ENCODE peak calls at places on chromosomes 13 and 19, in six cellular contexts. T is IMR-90, F is A549, N is cardiac fibroblast, Z is tibial nerve, S is fibroblast of lung. D is an unnamed sample.

GRCh38 chr13:113939905-113940339 is 34.0 kb downstream of the C13orf46 start:
- DNase-seq in N (no peak), S (no peak), F (no peak), Z (no peak), T (no peak), D (no peak)

GRCh38 chr19:3599776-3600183 is 6.9 kb downstream of the TBXA2R start:
- DNase-seq in F (peak), Z (no peak), N (no peak), T (no peak), S (no peak), D (no peak)

GRCh38 chr13:57627663-57628062 is 3.9 kb upstream of the PCDH17 start:
- DNase-seq in S (peak), N (peak), F (no peak), Z (no peak), T (peak), D (no peak)

GRCh38 chr19:45676851-45677263 is 8.8 kb downstream of the GIPR start:
- DNase-seq in F (no peak), Z (no peak), N (no peak), S (no peak), T (no peak), D (no peak)

GRCh38 chr13:42971670-42972355 is 20.2 kb downstream of the EPSTI1 start:
- DNase-seq in T (peak), Z (no peak), F (no peak), S (no peak), N (peak), D (peak)

GRCh38 chr19:7004313-7004931 is 16.8 kb downstream of the MBD3L2B start:
- DNase-seq in N (no peak), Z (no peak), S (peak), F (peak), T (peak), D (peak)

GRCh38 chr13:45861352-45861751 is 9.8 kb upstream of the SIAH3 start:
- DNase-seq in N (peak), S (no peak), Z (no peak), T (peak), F (no peak), D (peak)

GRCh38 chr13:104487006-104487405 is 1420.8 kb upstream of the SLC10A2 start:
- DNase-seq in S (peak), F (no peak), T (no peak), N (no peak), Z (no peak), D (no peak)

GRCh38 chr13:26247608-26248007 is 6.3 kb upstream of the CDK8 start:
- DNase-seq in F (no peak), N (no peak), S (no peak), T (peak), Z (no peak), D (no peak)

GRCh38 chr19:43439183-43440063 is 24.7 kb downstream of the TEX101 start:
- DNase-seq in T (no peak), S (peak), F (peak), N (peak), Z (no peak), D (peak)

GRCh38 chr19:41577833-41578232 is 1.9 kb downstream of the CEACAM21 start:
- DNase-seq in T (no peak), S (no peak), N (no peak), F (no peak), Z (no peak), D (no peak)
- TF ChIP-seq CTCF in T (no peak), S (no peak), N (no peak), F (no peak), Z (no peak), D (no peak)

DNA sequence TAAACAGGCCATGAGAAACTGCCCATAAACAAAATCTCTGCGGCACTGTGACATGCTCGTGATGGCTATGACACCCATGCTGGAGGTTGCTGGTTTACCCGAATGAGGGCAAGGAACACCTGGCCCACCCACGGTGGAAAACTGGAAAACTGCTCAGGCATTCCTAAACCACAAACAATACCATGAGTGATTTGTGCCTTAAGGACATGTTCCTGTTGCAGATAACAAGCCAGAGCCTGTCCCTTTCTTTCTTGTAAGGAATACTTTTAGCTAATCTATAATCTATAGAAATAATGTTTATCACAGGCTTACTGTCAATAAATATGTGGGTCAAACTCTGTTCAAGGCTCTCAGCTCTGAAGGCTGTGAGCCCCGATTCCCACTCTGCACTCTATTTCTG is 12.1 kb downstream of the ZNF561 start:
- DNase-seq in Z (no peak), S (no peak), T (no peak), F (no peak), N (no peak), D (no peak)
- H3K4me3 ChIP-seq in Z (no peak), S (no peak), T (no peak), F (no peak), N (no peak), D (no peak)

GRCh38 chr19:47886010-47886559 is at the start of gene SULT2A1:
- DNase-seq in N (no peak), S (no peak), Z (no peak), F (no peak), T (no peak), D (no peak)
- TF ChIP-seq CTCF in N (no peak), S (no peak), Z (no peak), F (no peak), T (no peak), D (no peak)

GRCh38 chr19:11361037-11361770 is 6.0 kb downstream of the PLPPR2 start:
- DNase-seq in T (no peak), S (no peak), F (no peak), Z (no peak), N (no peak), D (no peak)

GRCh38 chr19:11355160-11356073 is at the start of gene PLPPR2:
- DNase-seq in Z (peak), F (peak), S (peak), N (peak), T (peak), D (peak)

GRCh38 chr19:11356676-11357550 is 1.7 kb downstream of the PLPPR2 start:
- DNase-seq in Z (no peak), F (no peak), S (no peak), T (no peak), N (no peak), D (no peak)

GRCh38 chr19:11359421-11359820 is 4.2 kb downstream of the PLPPR2 start:
- DNase-seq in N (no peak), T (no peak), F (no peak), Z (no peak), S (no peak), D (no peak)

DNA sequence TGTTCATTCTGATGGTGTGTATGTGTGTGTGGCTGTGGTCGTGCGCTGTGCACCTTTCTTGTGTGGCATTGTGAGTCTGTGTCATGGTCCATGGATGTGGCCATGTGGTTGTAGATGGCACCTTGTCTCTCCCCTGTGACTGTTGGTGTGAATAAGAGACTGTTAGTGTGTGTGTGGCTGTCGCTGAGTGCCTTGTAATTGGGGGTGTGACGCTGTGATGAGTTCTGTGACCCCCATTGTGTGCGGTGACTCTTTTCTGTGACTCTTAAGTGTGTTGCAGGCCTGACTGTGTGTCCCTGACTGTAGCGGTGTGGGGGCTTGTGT is 804 bp downstream of the PLPPR2 start:
- DNase-seq in F (no peak), S (no peak), T (no peak), N (no peak), Z (no peak), D (no peak)
- H3K4me3 ChIP-seq in F (peak), S (peak), T (peak), N (peak), Z (peak), D (peak)

GRCh38 chr13:98866882-98867281 is 111.0 kb downstream of the DOCK9 start:
- DNase-seq in Z (no peak), F (no peak), T (no peak), N (no peak), S (no peak), D (no peak)
- TF ChIP-seq CTCF in Z (no peak), F (no peak), T (no peak), N (peak), S (no peak), D (no peak)

GRCh38 chr19:15433519-15434069 is 14.8 kb upstream of the AKAP8L start:
- DNase-seq in T (no peak), F (no peak), Z (no peak), S (no peak), N (no peak), D (no peak)
- H3K4me3 ChIP-seq in T (peak), F (peak), Z (peak), S (no peak), N (peak), D (peak)

DNA sequence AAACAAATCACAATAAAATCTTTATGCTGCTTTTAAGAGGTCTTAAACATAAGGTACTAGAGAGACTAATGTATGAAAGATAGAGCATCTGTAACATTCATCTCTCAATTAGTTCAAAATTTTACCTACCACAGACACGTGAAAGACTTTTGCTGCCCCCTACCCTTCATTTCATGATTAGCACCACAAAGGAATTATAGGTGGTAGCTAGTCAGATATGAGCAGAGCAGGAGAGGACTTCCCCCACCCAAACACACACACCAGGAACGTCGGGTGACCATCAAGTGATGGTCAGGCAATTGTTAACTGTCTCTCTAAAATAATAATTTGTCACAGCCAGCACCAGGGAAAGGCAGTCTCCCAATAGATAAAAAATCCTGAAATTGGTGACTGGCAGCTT is 1531.7 kb upstream of the SPRY2 start:
- DNase-seq in F (no peak), N (no peak), S (no peak), Z (no peak), T (no peak), D (no peak)
- TF ChIP-seq CTCF in F (no peak), N (no peak), S (no peak), Z (no peak), T (no peak), D (no peak)

GRCh38 chr19:17333611-17334413 is 843 bp downstream of the ANO8 start:
- DNase-seq in F (peak), N (peak), S (peak), Z (no peak), T (peak), D (peak)
- H3K4me3 ChIP-seq in F (peak), N (peak), S (peak), Z (peak), T (peak), D (peak)

D was measured in foreskin fibroblast.